ENCODE peak calls at places on chromosomes 5 and 9, in seven cellular contexts. L is coronary artery, X is amygdala, W is NCI-H2081, G is hippocampal formation, K is T-helper 2 cell, I is GM04504. V is an unnamed sample.

GRCh38 chr5:78504726-78505431 is 143.7 kb downstream of the LHFPL2 start:
- DNase-seq in L (peak), X (peak), W (peak), G (peak), K (no peak), I (peak), V (no peak)

GRCh38 chr9:109355564-109356297 is 34.9 kb upstream of the EPB41L4B start:
- DNase-seq in L (no peak), X (no peak), W (no peak), G (no peak), K (no peak), I (no peak), V (no peak)

GRCh38 chr5:143180751-143181150 is 222.7 kb downstream of the NR3C1 start:
- DNase-seq in L (no peak), X (no peak), W (no peak), G (no peak), K (no peak), I (no peak), V (no peak)

GRCh38 chr9:36550135-36550534 is 22.6 kb upstream of the MELK start:
- DNase-seq in L (no peak), X (no peak), W (no peak), G (no peak), K (no peak), I (no peak), V (no peak)

GRCh38 chr9:108536836-108537601 is 318.8 kb downstream of the ACTL7B start:
- DNase-seq in L (no peak), X (no peak), W (no peak), G (no peak), K (no peak), I (peak), V (no peak)

GRCh38 chr9:71929791-71930440 is 18.5 kb downstream of the C9orf85 start:
- DNase-seq in L (no peak), X (no peak), W (no peak), G (no peak), K (no peak), I (peak), V (no peak)

GRCh38 chr9:113237026-113237425 is 15.7 kb downstream of the SLC31A1 start:
- DNase-seq in L (no peak), X (no peak), W (no peak), G (no peak), K (no peak), I (no peak), V (no peak)

GRCh38 chr5:124724357-124725039 is 21.9 kb downstream of the ZNF608 start:
- DNase-seq in L (no peak), X (no peak), W (peak), G (no peak), K (no peak), I (no peak), V (no peak)

GRCh38 chr5:96195053-96195452 is 233.4 kb upstream of the ELL2 start:
- DNase-seq in L (no peak), X (no peak), W (no peak), G (no peak), K (no peak), I (no peak), V (no peak)

GRCh38 chr9:133454943-133455673 is 4.7 kb upstream of the CACFD1 start:
- DNase-seq in L (no peak), X (no peak), W (no peak), G (no peak), K (no peak), I (no peak), V (no peak)

GRCh38 chr5:113748403-113748802 is 234.9 kb downstream of the YTHDC2 start:
- DNase-seq in L (no peak), X (no peak), W (no peak), G (no peak), K (no peak), I (no peak), V (no peak)

GRCh38 chr9:28365020-28365640 is 791.8 kb upstream of the C9orf72 start:
- DNase-seq in L (no peak), X (no peak), W (no peak), G (no peak), K (no peak), I (no peak), V (no peak)

GRCh38 chr5:34858798-34859197 is 19.8 kb downstream of the TTC23L start:
- DNase-seq in L (no peak), X (no peak), W (no peak), G (no peak), K (no peak), I (no peak), V (no peak)

V was measured in AML-193.